ENCODE peak calls at places on chromosomes 1 and 21, in seven cellular contexts. O is GM19239; Y is adrenal gland; X is CD8-positive, alpha-beta memory T cell; M is cardiac muscle cell; S is GM03348; W is left cardiac atrium. A is an unnamed sample.

GRCh38 chr21:15506086-15506485 is 223.7 kb upstream of the USP25 start:
- DNase-seq in O (no peak), Y (no peak), X (no peak), M (no peak), S (no peak), W (no peak), A (no peak)

GRCh38 chr1:200473698-200474371 is 64.0 kb upstream of the ZNF281 start:
- DNase-seq in O (peak), Y (no peak), X (no peak), M (peak), S (peak), W (no peak), A (no peak)

GRCh38 chr1:63674865-63675815 is 81.9 kb downstream of the PGM1 start:
- DNase-seq in O (no peak), Y (no peak), X (no peak), M (peak), S (no peak), W (no peak), A (no peak)

GRCh38 chr1:63984257-63984626 is 210.4 kb downstream of the ROR1 start:
- DNase-seq in O (no peak), Y (no peak), X (no peak), M (no peak), S (peak), W (no peak), A (no peak)

GRCh38 chr1:4585216-4585615 is 69.2 kb upstream of the AJAP1 start:
- DNase-seq in O (peak), Y (no peak), X (peak), M (no peak), S (no peak), W (no peak), A (no peak)

GRCh38 chr1:2489615-2490014 is 13.5 kb downstream of the PLCH2 start:
- DNase-seq in O (no peak), Y (no peak), X (no peak), M (no peak), S (no peak), W (no peak), A (no peak)

GRCh38 chr1:221672965-221673364 is 68.9 kb downstream of the DUSP10 start:
- DNase-seq in O (no peak), Y (no peak), X (no peak), M (no peak), S (no peak), W (no peak), A (no peak)

GRCh38 chr1:215568287-215568692 is 1.2 kb downstream of the KCTD3 start:
- DNase-seq in O (peak), Y (no peak), X (no peak), M (peak), S (peak), W (no peak), A (no peak)

GRCh38 chr1:56390934-56391731 is 188.2 kb downstream of the PLPP3 start:
- DNase-seq in O (no peak), Y (no peak), X (no peak), M (no peak), S (no peak), W (no peak), A (no peak)

GRCh38 chr1:47963568-47963973 is 33.6 kb downstream of the TRABD2B start:
- DNase-seq in O (no peak), Y (no peak), X (no peak), M (no peak), S (no peak), W (peak), A (no peak)

GRCh38 chr1:199758626-199759255 is 268.8 kb upstream of the NR5A2 start:
- DNase-seq in O (no peak), Y (no peak), X (no peak), M (no peak), S (no peak), W (no peak), A (no peak)

GRCh38 chr1:189662190-189662589 is 815.5 kb downstream of the BRINP3 start:
- DNase-seq in O (no peak), Y (no peak), X (no peak), M (no peak), S (no peak), W (no peak), A (no peak)

GRCh38 chr1:109897244-109897955 is 13.2 kb upstream of the CSF1 start:
- DNase-seq in O (no peak), Y (no peak), X (no peak), M (no peak), S (no peak), W (no peak), A (no peak)

GRCh38 chr1:184158911-184159701 is 107.6 kb downstream of the TSEN15 start:
- DNase-seq in O (no peak), Y (no peak), X (no peak), M (no peak), S (no peak), W (no peak), A (no peak)

GRCh38 chr21:46227811-46228344 is 696 bp downstream of the LSS start:
- DNase-seq in O (no peak), Y (no peak), X (peak), M (peak), S (peak), W (no peak), A (no peak)

GRCh38 chr1:105137543-105138444 is 1388.1 kb downstream of the AMY1C start:
- DNase-seq in O (no peak), Y (no peak), X (no peak), M (peak), S (peak), W (no peak), A (peak)

GRCh38 chr1:212634252-212634651 is 25.7 kb downstream of the ATF3 start:
- DNase-seq in O (no peak), Y (no peak), X (no peak), M (no peak), S (no peak), W (no peak), A (no peak)

GRCh38 chr1:158417586-158417985 is 8.5 kb downstream of the OR10K2 start:
- DNase-seq in O (no peak), Y (no peak), X (no peak), M (no peak), S (no peak), W (no peak), A (no peak)

GRCh38 chr1:35369922-35370671 is 101.6 kb downstream of the ZMYM4 start:
- DNase-seq in O (no peak), Y (peak), X (no peak), M (no peak), S (peak), W (peak), A (no peak)

GRCh38 chr1:179217943-179218507 is 11.5 kb downstream of the ABL2 start:
- DNase-seq in O (no peak), Y (no peak), X (no peak), M (no peak), S (peak), W (no peak), A (no peak)

GRCh38 chr1:59701376-59701775 is 113.4 kb upstream of the HOOK1 start:
- DNase-seq in O (no peak), Y (no peak), X (no peak), M (no peak), S (no peak), W (no peak), A (no peak)

GRCh38 chr1:167683641-167684502 is 37.9 kb upstream of the MPZL1 start:
- DNase-seq in O (no peak), Y (no peak), X (no peak), M (peak), S (no peak), W (peak), A (no peak)

GRCh38 chr1:236978740-236979139 is 25.5 kb downstream of the MT1HL1 start:
- DNase-seq in O (no peak), Y (no peak), X (no peak), M (no peak), S (no peak), W (no peak), A (no peak)

GRCh38 chr1:156900019-156900718 is 6.7 kb downstream of the PEAR1 start:
- DNase-seq in O (no peak), Y (no peak), X (no peak), M (no peak), S (peak), W (no peak), A (no peak)

GRCh38 chr1:212285685-212286436 is 651 bp downstream of the PPP2R5A start:
- DNase-seq in O (peak), Y (peak), X (peak), M (peak), S (peak), W (peak), A (peak)

GRCh38 chr1:225454733-225455132 is 26.9 kb upstream of the LBR start:
- DNase-seq in O (no peak), Y (peak), X (peak), M (no peak), S (peak), W (no peak), A (no peak)

GRCh38 chr1:78839704-78840277 is 166.7 kb downstream of the ADGRL4 start:
- DNase-seq in O (no peak), Y (peak), X (no peak), M (peak), S (peak), W (no peak), A (peak)

GRCh38 chr1:230636575-230637163 is 5.6 kb upstream of the COG2 start:
- DNase-seq in O (no peak), Y (no peak), X (no peak), M (no peak), S (no peak), W (no peak), A (no peak)

GRCh38 chr1:151282883-151283725 is 1.0 kb downstream of the ZNF687 start:
- DNase-seq in O (no peak), Y (peak), X (peak), M (peak), S (no peak), W (peak), A (peak)

GRCh38 chr1:227954163-227954850 is 6.6 kb upstream of the WNT9A start:
- DNase-seq in O (no peak), Y (no peak), X (no peak), M (no peak), S (no peak), W (no peak), A (no peak)

GRCh38 chr21:14259669-14260458 is 43.9 kb downstream of the RBM11 start:
- DNase-seq in O (no peak), Y (no peak), X (no peak), M (peak), S (peak), W (no peak), A (no peak)

GRCh38 chr1:211944733-211945500 is 90.4 kb downstream of the INTS7 start:
- DNase-seq in O (no peak), Y (peak), X (no peak), M (peak), S (peak), W (no peak), A (no peak)

GRCh38 chr1:58968360-58968952 is 184.6 kb upstream of the JUN start:
- DNase-seq in O (peak), Y (peak), X (no peak), M (peak), S (peak), W (peak), A (no peak)

GRCh38 chr1:66733348-66734017 is 18.8 kb upstream of the DYNLT5 start:
- DNase-seq in O (no peak), Y (no peak), X (no peak), M (no peak), S (no peak), W (no peak), A (no peak)

GRCh38 chr1:187871177-187871576 is 1042.4 kb downstream of the PLA2G4A start:
- DNase-seq in O (no peak), Y (no peak), X (no peak), M (no peak), S (no peak), W (no peak), A (no peak)

GRCh38 chr1:221440658-221441057 is 301.2 kb downstream of the DUSP10 start:
- DNase-seq in O (no peak), Y (no peak), X (no peak), M (peak), S (peak), W (no peak), A (no peak)

A was measured in NCI-H510A.